ENCODE peak calls at places on chromosomes 13 and 19, in six cellular contexts. A is nephron progenitor cell, S is GM20000, C is IMR-90, P is lower leg skin, F is cardiac muscle cell. U is an unnamed sample.

GRCh38 chr13:77521194-77521593 is 14.3 kb upstream of the SCEL start:
- DNase-seq in A (no peak), S (no peak), C (no peak), P (no peak), F (no peak), U (no peak)

GRCh38 chr13:106182404-106182803 is 353.1 kb downstream of the EFNB2 start:
- DNase-seq in A (no peak), S (no peak), C (peak), P (no peak), F (no peak), U (no peak)

GRCh38 chr13:30121666-30122065 is 185.7 kb downstream of the KATNAL1 start:
- DNase-seq in A (no peak), S (no peak), C (no peak), P (no peak), F (no peak), U (peak)

GRCh38 chr13:111610077-111610476 is 289.6 kb downstream of the TEX29 start:
- DNase-seq in A (no peak), S (no peak), C (no peak), P (no peak), F (no peak), U (no peak)

GRCh38 chr19:2575734-2576481 is 100.0 kb downstream of the GADD45B start:
- DNase-seq in A (peak), S (no peak), C (peak), P (peak), F (no peak), U (no peak)

GRCh38 chr19:10756791-10757190 is 38.9 kb downstream of the DNM2 start:
- DNase-seq in A (no peak), S (no peak), C (no peak), P (no peak), F (no peak), U (no peak)

GRCh38 chr19:45251452-45252354 is 632 bp downstream of the MARK4 start:
- DNase-seq in A (peak), S (peak), C (no peak), P (no peak), F (peak), U (peak)

GRCh38 chr19:55308281-55308680 is 16.9 kb downstream of the TMEM150B start:
- DNase-seq in A (no peak), S (no peak), C (no peak), P (no peak), F (no peak), U (peak)

GRCh38 chr13:37715606-37716015 is 117.0 kb upstream of the POSTN start:
- DNase-seq in A (no peak), S (no peak), C (peak), P (no peak), F (no peak), U (no peak)

GRCh38 chr19:10866495-10866894 is 4.9 kb upstream of the CARM1 start:
- DNase-seq in A (no peak), S (no peak), C (no peak), P (no peak), F (no peak), U (no peak)

GRCh38 chr19:55487884-55488687 is at the start of gene SSC5D:
- DNase-seq in A (no peak), S (no peak), C (peak), P (no peak), F (no peak), U (no peak)

GRCh38 chr13:104143760-104144406 is 1077.7 kb upstream of the SLC10A2 start:
- DNase-seq in A (peak), S (no peak), C (no peak), P (no peak), F (peak), U (no peak)

GRCh38 chr13:103615778-103616177 is 549.6 kb upstream of the SLC10A2 start:
- DNase-seq in A (no peak), S (no peak), C (no peak), P (no peak), F (no peak), U (no peak)

GRCh38 chr19:3507371-3508120 is 1.4 kb downstream of the FZR1 start:
- DNase-seq in A (peak), S (no peak), C (no peak), P (peak), F (peak), U (no peak)

GRCh38 chr13:92589955-92590354 is 636.7 kb upstream of the GPC6 start:
- DNase-seq in A (no peak), S (no peak), C (no peak), P (no peak), F (no peak), U (no peak)

GRCh38 chr19:7815325-7815724 is 14.7 kb upstream of the EVI5L start:
- DNase-seq in A (no peak), S (no peak), C (no peak), P (no peak), F (no peak), U (peak)

GRCh38 chr19:2254052-2254872 is 2.0 kb downstream of the JSRP1 start:
- DNase-seq in A (peak), S (no peak), C (peak), P (no peak), F (peak), U (no peak)

GRCh38 chr13:110126391-110126961 is 180.5 kb downstream of the COL4A1 start:
- DNase-seq in A (no peak), S (no peak), C (peak), P (peak), F (peak), U (no peak)

GRCh38 chr13:96082640-96083039 is 7.3 kb upstream of the HS6ST3 start:
- DNase-seq in A (no peak), S (no peak), C (no peak), P (no peak), F (no peak), U (no peak)

GRCh38 chr19:38183227-38183914 is 40.7 kb downstream of the DPF1 start:
- DNase-seq in A (peak), S (no peak), C (no peak), P (no peak), F (peak), U (no peak)

GRCh38 chr19:17706750-17707181 is 12.5 kb upstream of the MAP1S start:
- DNase-seq in A (peak), S (no peak), C (peak), P (no peak), F (peak), U (no peak)

GRCh38 chr19:43506629-43507028 is 2.1 kb upstream of the PHLDB3 start:
- DNase-seq in A (no peak), S (no peak), C (no peak), P (no peak), F (no peak), U (no peak)

GRCh38 chr19:43505186-43505456 is 575 bp upstream of the PHLDB3 start:
- DNase-seq in A (no peak), S (no peak), C (no peak), P (no peak), F (no peak), U (no peak)

GRCh38 chr19:43505941-43506340 is 1.4 kb upstream of the PHLDB3 start:
- DNase-seq in A (no peak), S (no peak), C (no peak), P (no peak), F (no peak), U (no peak)

GRCh38 chr19:43510713-43511112 is 6.2 kb upstream of the PHLDB3 start:
- DNase-seq in A (no peak), S (no peak), C (no peak), P (no peak), F (no peak), U (no peak)

DNA sequence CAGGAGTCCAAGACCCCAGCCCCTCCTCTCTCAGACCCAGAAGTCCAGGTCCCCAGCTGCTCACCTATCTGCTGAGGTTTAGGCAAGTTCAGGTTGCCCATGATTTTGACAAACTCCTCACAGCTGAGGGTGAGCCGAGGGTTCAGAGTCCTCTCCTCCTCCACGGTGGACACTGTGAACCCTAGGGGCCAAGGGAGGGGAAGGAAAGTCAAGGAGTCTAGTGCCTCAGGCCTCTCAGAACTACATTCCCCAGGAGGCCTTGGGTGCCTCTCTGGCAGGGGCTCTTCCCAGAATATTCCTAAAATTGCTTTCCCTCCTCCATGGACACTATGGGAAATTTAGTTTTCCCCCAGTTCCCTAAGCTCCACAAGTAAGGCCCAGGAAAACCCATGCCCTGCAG is 3.3 kb upstream of the PHLDB3 start:
- DNase-seq in A (no peak), S (no peak), C (no peak), P (no peak), F (no peak), U (no peak)
- TF ChIP-seq CTCF in A (no peak), S (no peak), C (no peak), P (no peak), F (no peak), U (no peak)

GRCh38 chr19:35618857-35619256 is 6.3 kb downstream of the HAUS5 start:
- DNase-seq in A (no peak), S (no peak), C (no peak), P (no peak), F (no peak), U (no peak)
- TF ChIP-seq CTCF in A (no peak), S (no peak), C (no peak), P (no peak), F (no peak), U (no peak)

GRCh38 chr13:98773921-98774320 is 21.4 kb upstream of the SLC15A1 start:
- DNase-seq in A (no peak), S (no peak), C (no peak), P (peak), F (no peak), U (no peak)

GRCh38 chr13:98775386-98775785 is 22.9 kb upstream of the SLC15A1 start:
- DNase-seq in A (no peak), S (no peak), C (no peak), P (peak), F (no peak), U (no peak)

GRCh38 chr13:98771838-98772611 is 19.6 kb upstream of the SLC15A1 start:
- DNase-seq in A (no peak), S (no peak), C (no peak), P (no peak), F (no peak), U (no peak)

GRCh38 chr13:98774776-98775175 is 22.3 kb upstream of the SLC15A1 start:
- DNase-seq in A (no peak), S (no peak), C (no peak), P (peak), F (no peak), U (no peak)

DNA sequence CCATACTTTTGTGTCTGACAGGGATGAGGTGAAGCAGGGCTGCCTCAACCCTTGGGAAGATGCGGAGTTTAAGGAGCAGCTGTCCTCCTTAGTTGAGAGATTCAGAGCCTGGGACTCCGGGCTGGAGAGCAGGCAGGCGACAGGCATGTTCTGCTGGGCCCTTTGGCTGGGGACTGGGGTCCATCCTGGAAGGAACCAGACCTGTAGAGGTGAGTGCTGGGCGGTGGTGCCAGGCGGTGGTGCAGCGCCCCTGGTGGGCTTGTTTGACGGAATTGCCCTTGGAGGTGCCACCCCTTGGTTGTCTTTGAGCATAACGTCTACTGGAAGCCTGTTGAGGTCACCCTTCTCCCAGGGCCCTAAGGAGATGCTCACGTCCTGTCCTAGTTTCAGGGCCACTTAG is 20.6 kb upstream of the SLC15A1 start:
- DNase-seq in A (no peak), S (no peak), C (no peak), P (no peak), F (no peak), U (no peak)
- TF ChIP-seq CTCF in A (no peak), S (no peak), C (no peak), P (no peak), F (peak), U (no peak)

GRCh38 chr19:51456541-51457290 is 1.5 kb downstream of the SIGLEC8 start:
- DNase-seq in A (no peak), S (no peak), C (no peak), P (no peak), F (no peak), U (no peak)

GRCh38 chr19:51460164-51460992 is 2.1 kb upstream of the SIGLEC8 start:
- DNase-seq in A (no peak), S (no peak), C (peak), P (peak), F (no peak), U (no peak)

GRCh38 chr19:51457351-51458013 is 772 bp downstream of the SIGLEC8 start:
- DNase-seq in A (no peak), S (no peak), C (no peak), P (no peak), F (no peak), U (no peak)

GRCh38 chr19:51458899-51459592 is 792 bp upstream of the SIGLEC8 start:
- DNase-seq in A (no peak), S (no peak), C (no peak), P (peak), F (no peak), U (no peak)

GRCh38 chr19:51458051-51458645 is at the start of gene SIGLEC8:
- DNase-seq in A (no peak), S (no peak), C (no peak), P (peak), F (no peak), U (no peak)
- TF ChIP-seq CTCF in A (no peak), S (no peak), C (no peak), P (no peak), F (no peak), U (no peak)

GRCh38 chr13:67841071-67841470 is 610.9 kb upstream of the PCDH9 start:
- DNase-seq in A (no peak), S (no peak), C (no peak), P (no peak), F (no peak), U (no peak)
- TF ChIP-seq CTCF in A (no peak), S (no peak), C (no peak), P (no peak), F (no peak), U (no peak)

GRCh38 chr19:14553939-14554243 is 18.0 kb downstream of the NDUFB7 start:
- DNase-seq in A (no peak), S (no peak), C (no peak), P (no peak), F (no peak), U (no peak)

GRCh38 chr19:14554382-14554812 is 17.5 kb downstream of the NDUFB7 start:
- DNase-seq in A (no peak), S (no peak), C (no peak), P (no peak), F (no peak), U (no peak)

GRCh38 chr19:14558370-14559066 is 13.3 kb downstream of the NDUFB7 start:
- DNase-seq in A (no peak), S (no peak), C (no peak), P (no peak), F (no peak), U (no peak)

GRCh38 chr19:14556662-14557188 is 15.1 kb downstream of the NDUFB7 start:
- DNase-seq in A (peak), S (peak), C (peak), P (peak), F (peak), U (peak)

DNA sequence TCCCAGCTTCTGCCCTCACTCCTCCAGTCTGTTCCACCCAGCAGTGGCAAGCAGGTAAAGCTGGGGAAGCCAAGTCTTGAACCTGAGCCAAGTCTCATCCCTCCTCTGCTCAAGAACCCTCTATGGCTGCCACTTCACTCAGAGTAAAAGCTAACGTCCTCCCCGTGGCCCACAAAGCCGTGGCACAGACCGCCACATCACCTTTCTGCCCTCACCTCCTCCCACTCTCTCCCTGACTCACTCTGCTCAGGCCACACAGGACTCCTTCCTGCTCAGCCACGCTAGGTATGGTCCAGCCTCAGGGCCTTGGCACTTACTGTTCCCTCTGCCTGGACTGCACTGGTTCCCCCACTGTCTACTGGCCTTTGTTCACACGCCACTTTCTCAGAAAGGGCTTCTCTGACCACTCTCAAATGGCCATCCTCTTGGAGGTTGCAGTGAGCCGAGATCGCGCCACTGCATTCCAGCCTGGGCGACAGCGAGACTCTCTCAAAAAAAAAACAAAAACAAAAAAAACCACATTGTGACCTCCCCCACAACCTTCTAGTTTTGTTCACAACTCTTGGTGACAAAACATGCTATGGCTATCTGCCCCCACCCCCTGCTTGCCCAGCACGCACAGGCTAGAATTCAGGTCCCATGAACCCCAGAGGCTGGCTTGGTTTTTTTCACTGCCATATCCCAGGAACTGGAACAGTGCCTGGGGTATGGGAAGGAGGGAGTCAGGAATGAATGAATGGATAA is 15.8 kb downstream of the NDUFB7 start:
- DNase-seq in A (no peak), S (no peak), C (peak), P (no peak), F (no peak), U (no peak)
- TF ChIP-seq CTCF in A (no peak), S (no peak), C (no peak), P (no peak), F (no peak), U (no peak)

GRCh38 chr19:35249848-35250711 is 1.3 kb downstream of the LSR start:
- DNase-seq in A (no peak), S (peak), C (no peak), P (peak), F (no peak), U (no peak)

GRCh38 chr19:35246466-35247096 is 2.2 kb upstream of the LSR start:
- DNase-seq in A (no peak), S (no peak), C (no peak), P (no peak), F (no peak), U (no peak)

GRCh38 chr19:35248310-35249145 is at the start of gene LSR:
- DNase-seq in A (peak), S (peak), C (no peak), P (peak), F (peak), U (peak)

GRCh38 chr19:35249146-35249847 is 495 bp downstream of the LSR start:
- DNase-seq in A (no peak), S (peak), C (no peak), P (peak), F (no peak), U (no peak)

DNA sequence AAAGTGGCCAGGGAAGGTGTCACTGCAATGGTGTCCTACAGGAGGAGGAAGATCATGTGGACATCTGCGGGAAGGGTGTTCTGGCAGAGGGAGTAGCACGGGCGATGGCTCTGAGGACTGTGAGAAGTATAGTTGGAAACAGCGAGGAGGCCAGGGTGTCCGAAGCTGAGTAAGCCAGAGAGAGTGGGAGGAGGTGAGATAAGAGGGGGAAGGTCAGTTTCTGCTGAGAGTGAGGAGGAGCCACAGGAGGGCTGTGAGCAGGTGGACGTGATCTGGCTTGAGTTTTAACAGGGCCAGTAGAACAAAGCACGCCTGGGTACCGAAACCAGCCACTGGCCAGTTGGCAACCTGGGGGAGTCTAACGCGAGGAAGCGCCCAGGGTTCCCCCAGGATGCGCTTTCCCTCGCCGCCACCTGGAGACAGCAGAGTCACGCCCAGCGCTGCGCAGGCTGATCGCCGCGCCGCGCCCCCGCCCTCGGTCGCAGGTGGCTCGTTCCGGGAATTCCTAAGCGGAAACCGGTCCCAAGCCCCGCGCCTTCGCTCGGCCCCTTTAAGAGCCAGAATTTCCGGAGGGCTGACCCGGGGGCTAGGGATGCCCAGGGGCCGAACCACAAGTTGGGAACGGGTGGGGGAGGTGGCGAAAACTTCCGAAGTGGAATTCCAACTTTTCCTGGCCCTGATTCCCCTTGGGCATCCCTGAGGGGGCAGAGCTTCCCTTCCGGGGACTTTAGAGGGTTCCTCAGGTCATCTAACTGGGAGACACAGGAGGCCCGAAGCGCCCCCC is 1.1 kb upstream of the LSR start:
- DNase-seq in A (peak), S (peak), C (no peak), P (peak), F (peak), U (peak)
- TF ChIP-seq CTCF in A (peak), S (peak), C (no peak), P (no peak), F (peak), U (peak)

DNA sequence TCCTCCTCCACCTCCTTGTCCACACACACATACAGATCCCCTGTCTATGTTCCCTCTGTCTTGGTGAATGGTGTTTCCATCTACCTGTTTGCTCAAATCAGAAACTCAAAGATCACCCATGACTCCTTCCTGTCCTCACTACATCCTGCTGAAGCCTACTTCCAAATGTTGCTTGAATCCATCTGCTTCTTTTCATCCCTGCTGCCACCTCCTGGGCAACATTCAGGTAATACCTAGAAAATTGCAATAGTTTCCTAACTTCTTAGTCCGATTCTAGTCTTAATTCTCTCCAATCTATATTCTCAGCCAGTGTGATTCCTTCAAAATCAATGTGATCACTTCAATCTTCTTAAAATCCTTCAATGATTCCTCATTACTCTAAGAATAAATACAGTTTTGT is 155.5 kb upstream of the STARD13 start:
- DNase-seq in A (no peak), S (no peak), C (peak), P (no peak), F (peak), U (peak)
- TF ChIP-seq CTCF in A (peak), S (no peak), C (peak), P (no peak), F (no peak), U (peak)

U was measured in GM12865.